ENCODE peak calls at places on chromosomes 6 and 20, in seven cellular contexts. G is bronchial epithelial cell, U is body of pancreas, Q is left lung, K is fibroblast of villous mesenchyme, O is H9, T is endothelial cell. P is an unnamed sample.
A peak's percentile ranks its signal among the peaks of the same experiment; 100 is the strongest.

GRCh38 chr6:35831257-35832007 is 26.3 kb downstream of the LHFPL5 start:
- DNase-seq in G (no peak), U (no peak), Q (no peak), K (no peak), O (no peak), T (no peak), P (no peak)

GRCh38 chr6:111830003-111830402 is 43.2 kb downstream of the FYN start:
- DNase-seq in G (no peak), U (no peak), Q (no peak), K (no peak), O (no peak), T (no peak), P (no peak)

GRCh38 chr6:101758338-101758737 is 364.8 kb downstream of the GRIK2 start:
- DNase-seq in G (no peak), U (no peak), Q (no peak), K (no peak), O (no peak), T (no peak), P (no peak)

GRCh38 chr20:32990426-32990825 is 13.8 kb downstream of the SUN5 start:
- DNase-seq in G (no peak), U (no peak), Q (no peak), K (no peak), O (no peak), T (no peak), P (no peak)

GRCh38 chr20:34954905-34955231 is 738 bp downstream of the GSS start:
- DNase-seq in G (no peak), U (peak; percentile 24), Q (no peak), K (peak; percentile 38), O (no peak), T (peak; percentile 17), P (no peak)

GRCh38 chr6:170174771-170175643 is 115.9 kb downstream of the DLL1 start:
- DNase-seq in G (no peak), U (no peak), Q (peak; percentile 32), K (no peak), O (peak; percentile 24), T (no peak), P (no peak)

GRCh38 chr6:135314543-135314942 is 133.4 kb downstream of the MYB start:
- DNase-seq in G (no peak), U (no peak), Q (no peak), K (no peak), O (no peak), T (no peak), P (no peak)

GRCh38 chr6:8100159-8100854 is 2.0 kb downstream of the EEF1E1 start:
- DNase-seq in G (no peak), U (no peak), Q (no peak), K (peak; percentile 18), O (no peak), T (no peak), P (no peak)

GRCh38 chr6:118468682-118469465 is 79.2 kb upstream of the PLN start:
- DNase-seq in G (peak; percentile 57), U (no peak), Q (no peak), K (no peak), O (no peak), T (no peak), P (no peak)

GRCh38 chr6:128572286-128572685 is 51.9 kb upstream of the PTPRK start:
- DNase-seq in G (no peak), U (no peak), Q (no peak), K (no peak), O (no peak), T (no peak), P (no peak)

GRCh38 chr20:10805764-10806163 is 132.0 kb upstream of the JAG1 start:
- DNase-seq in G (no peak), U (no peak), Q (no peak), K (no peak), O (no peak), T (no peak), P (no peak)

GRCh38 chr20:36126836-36127529 is 27.6 kb upstream of the EPB41L1 start:
- DNase-seq in G (no peak), U (no peak), Q (no peak), K (no peak), O (no peak), T (no peak), P (no peak)

GRCh38 chr6:121309768-121310473 is 24.4 kb downstream of the TBC1D32 start:
- DNase-seq in G (peak; percentile 93), U (no peak), Q (no peak), K (peak; percentile 60), O (no peak), T (no peak), P (no peak)

GRCh38 chr20:25317351-25318075 is 69.6 kb downstream of the PYGB start:
- DNase-seq in G (no peak), U (peak; percentile 13), Q (peak; percentile 29), K (no peak), O (no peak), T (no peak), P (peak; percentile 14)

GRCh38 chr6:148758492-148758891 is 11.7 kb downstream of the UST start:
- DNase-seq in G (no peak), U (no peak), Q (peak; percentile 62), K (peak; percentile 42), O (no peak), T (no peak), P (no peak)

GRCh38 chr6:84764332-84765049 is at the start of gene TBX18:
- DNase-seq in G (peak; percentile 91), U (peak; percentile 75), Q (peak; percentile 59), K (peak; percentile 98), O (peak; percentile 97), T (peak; percentile 93), P (no peak)

GRCh38 chr6:79548310-79548709 is 11.1 kb upstream of the LCA5 start:
- DNase-seq in G (no peak), U (no peak), Q (no peak), K (no peak), O (no peak), T (no peak), P (no peak)

DNA sequence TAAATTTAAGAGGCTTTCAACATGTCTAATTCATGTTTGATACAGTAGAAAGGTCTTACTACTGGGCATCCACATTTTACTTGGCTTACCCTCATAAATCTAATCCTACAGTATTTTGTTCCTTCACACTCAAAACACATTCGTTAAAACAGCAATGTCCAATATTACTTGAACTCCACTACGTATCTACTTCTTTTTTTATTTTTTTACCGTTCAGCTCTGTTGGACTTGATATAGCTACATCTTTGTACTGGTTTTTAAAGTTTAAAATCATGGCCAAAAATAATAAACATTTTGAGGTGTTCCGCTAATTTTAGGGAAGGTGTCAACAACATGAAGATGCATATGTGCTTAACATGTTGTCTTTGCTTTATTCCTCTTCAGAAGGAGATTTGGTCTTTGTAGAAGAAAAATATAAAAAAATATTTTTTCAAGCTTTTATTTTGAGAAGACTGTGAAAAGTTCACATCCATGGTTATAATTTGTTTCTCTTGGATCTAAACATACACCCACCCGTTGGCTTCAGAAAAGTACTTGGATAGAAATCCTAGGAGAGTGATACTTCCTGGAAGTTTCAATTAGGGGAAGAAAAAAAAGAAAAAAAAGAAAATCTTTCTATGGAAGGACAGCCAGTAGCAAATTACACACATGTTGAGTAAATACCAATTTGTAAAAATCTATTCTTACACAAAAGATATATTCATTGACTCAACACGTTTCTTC is 71.5 kb downstream of the EPB41L2 start:
- DNase-seq in G (no peak), U (no peak), Q (no peak), K (no peak), O (no peak), T (no peak), P (no peak)
- TF ChIP-seq CTCF in G (no peak), U (no peak), Q (no peak), K (no peak), O (no peak), T (no peak), P (no peak)

DNA sequence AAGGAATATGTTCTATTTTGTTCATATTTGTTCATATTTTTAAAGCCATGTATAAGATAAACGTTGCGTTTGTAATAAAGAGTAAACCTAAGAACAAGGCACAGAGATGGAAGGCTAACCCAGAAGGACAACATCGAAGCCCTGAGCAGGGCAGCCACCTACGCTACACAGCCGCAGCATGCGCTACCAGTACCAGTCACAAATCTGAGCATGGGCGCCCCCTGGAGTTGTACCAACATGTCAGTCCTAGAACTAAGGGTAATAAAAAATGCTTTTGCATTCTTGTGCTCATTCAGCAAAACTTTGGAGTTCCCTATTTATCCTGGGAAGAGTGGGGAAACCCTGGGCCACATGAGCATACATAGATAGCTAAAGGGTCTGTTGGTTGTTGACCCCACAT is 70.6 kb downstream of the PLEKHG1 start:
- DNase-seq in G (no peak), U (no peak), Q (no peak), K (no peak), O (no peak), T (no peak), P (no peak)
- TF ChIP-seq CTCF in G (no peak), U (no peak), Q (no peak), K (no peak), O (peak; percentile 44), T (peak; percentile 42), P (no peak)

GRCh38 chr6:52284131-52284459 is 447 bp downstream of the MCM3 start:
- DNase-seq in G (no peak), U (peak; percentile 39), Q (peak; percentile 49), K (no peak), O (peak; percentile 81), T (peak; percentile 66), P (peak; percentile 50)

GRCh38 chr6:52285174-52286068 is 879 bp upstream of the MCM3 start:
- DNase-seq in G (no peak), U (no peak), Q (no peak), K (peak; percentile 20), O (no peak), T (no peak), P (no peak)

GRCh38 chr6:52288216-52288615 is 3.7 kb upstream of the MCM3 start:
- DNase-seq in G (no peak), U (no peak), Q (no peak), K (no peak), O (no peak), T (no peak), P (no peak)

GRCh38 chr6:52284460-52285173 is at the start of gene MCM3:
- DNase-seq in G (peak; percentile 99), U (peak; percentile 97), Q (peak; percentile 98), K (peak; percentile 99), O (peak; percentile 99), T (peak; percentile 92), P (peak; percentile 89)

GRCh38 chr6:52286798-52287432 is 2.4 kb upstream of the MCM3 start:
- DNase-seq in G (peak; percentile 62), U (peak; percentile 75), Q (peak; percentile 78), K (peak; percentile 74), O (peak; percentile 49), T (peak; percentile 79), P (peak; percentile 71)
- TF ChIP-seq CTCF in G (peak; percentile 57), U (peak; percentile 32), Q (peak; percentile 60), K (peak; percentile 95), O (peak; percentile 84), T (peak; percentile 29), P (no peak)

GRCh38 chr20:50037123-50037522 is 54.3 kb downstream of the SNAI1 start:
- DNase-seq in G (peak; percentile 44), U (no peak), Q (no peak), K (no peak), O (no peak), T (no peak), P (no peak)

GRCh38 chr20:50038169-50038568 is 55.4 kb downstream of the SNAI1 start:
- DNase-seq in G (no peak), U (no peak), Q (no peak), K (no peak), O (no peak), T (no peak), P (no peak)

GRCh38 chr20:50038574-50038991 is 55.8 kb downstream of the SNAI1 start:
- DNase-seq in G (no peak), U (no peak), Q (no peak), K (no peak), O (peak; percentile 46), T (no peak), P (no peak)

GRCh38 chr20:50037575-50037974 is 54.8 kb downstream of the SNAI1 start:
- DNase-seq in G (no peak), U (no peak), Q (no peak), K (no peak), O (no peak), T (no peak), P (no peak)

GRCh38 chr20:50036703-50037102 is 53.9 kb downstream of the SNAI1 start:
- DNase-seq in G (no peak), U (no peak), Q (no peak), K (no peak), O (no peak), T (no peak), P (no peak)
- TF ChIP-seq CTCF in G (no peak), U (no peak), Q (no peak), K (no peak), O (no peak), T (no peak), P (no peak)

P was measured in omental fat pad.